ENCODE peak calls at places on chromosomes 1 and 21, in ten cellular contexts. One of them, this sample, is unnamed.

GRCh38 chr1:60559371-60559770 is 485.8 kb upstream of the C1orf87 start:
- DNase-seq in lower lobe of right lung: no peak
- DNase-seq in esophagus muscularis mucosa: no peak
- DNase-seq in DND-41: no peak
- DNase-seq in tibial nerve: no peak
- DNase-seq in IMR-90: no peak
- DNase-seq in mammary epithelial cell: no peak
- DNase-seq in left ventricle myocardium inferior: no peak
- DNase-seq in HCT116: no peak
- DNase-seq in heart left ventricle: no peak
- DNase-seq in this sample: no peak

GRCh38 chr21:34704119-34704518 is 35.3 kb downstream of the CLIC6 start:
- DNase-seq in esophagus muscularis mucosa: no peak
- DNase-seq in lower lobe of right lung: no peak
- DNase-seq in HCT116: no peak
- DNase-seq in tibial nerve: no peak
- DNase-seq in heart left ventricle: no peak
- DNase-seq in IMR-90: peak; percentile 40
- DNase-seq in mammary epithelial cell: no peak
- DNase-seq in left ventricle myocardium inferior: no peak
- DNase-seq in DND-41: no peak
- DNase-seq in this sample: no peak

GRCh38 chr1:214209260-214209808 is 71.6 kb upstream of the SMYD2 start:
- DNase-seq in left ventricle myocardium inferior: no peak
- DNase-seq in HCT116: no peak
- DNase-seq in lower lobe of right lung: no peak
- DNase-seq in esophagus muscularis mucosa: no peak
- DNase-seq in heart left ventricle: no peak
- DNase-seq in IMR-90: no peak
- DNase-seq in mammary epithelial cell: no peak
- DNase-seq in DND-41: no peak
- DNase-seq in tibial nerve: no peak
- DNase-seq in this sample: no peak

GRCh38 chr21:42392731-42393442 is 3.0 kb downstream of the TMPRSS3 start:
- DNase-seq in mammary epithelial cell: no peak
- DNase-seq in esophagus muscularis mucosa: no peak
- DNase-seq in HCT116: no peak
- DNase-seq in lower lobe of right lung: no peak
- DNase-seq in tibial nerve: no peak
- DNase-seq in IMR-90: no peak
- DNase-seq in DND-41: no peak
- DNase-seq in heart left ventricle: peak; percentile 20
- DNase-seq in left ventricle myocardium inferior: no peak
- DNase-seq in this sample: peak; percentile 33

GRCh38 chr1:210416049-210416448 is 87.3 kb downstream of the HHAT start:
- DNase-seq in IMR-90: no peak
- DNase-seq in heart left ventricle: no peak
- DNase-seq in esophagus muscularis mucosa: peak; percentile 37
- DNase-seq in left ventricle myocardium inferior: no peak
- DNase-seq in lower lobe of right lung: no peak
- DNase-seq in tibial nerve: no peak
- DNase-seq in DND-41: no peak
- DNase-seq in mammary epithelial cell: no peak
- DNase-seq in HCT116: no peak
- DNase-seq in this sample: no peak

GRCh38 chr1:62735491-62736171 is 47.4 kb upstream of the DOCK7 start:
- DNase-seq in heart left ventricle: no peak
- DNase-seq in esophagus muscularis mucosa: no peak
- DNase-seq in lower lobe of right lung: no peak
- DNase-seq in left ventricle myocardium inferior: no peak
- DNase-seq in HCT116: no peak
- DNase-seq in DND-41: no peak
- DNase-seq in tibial nerve: no peak
- DNase-seq in mammary epithelial cell: peak; percentile 22
- DNase-seq in IMR-90: peak; percentile 82
- DNase-seq in this sample: no peak

GRCh38 chr1:11920239-11920903 is 5.9 kb downstream of the KIAA2013 start:
- DNase-seq in mammary epithelial cell: no peak
- DNase-seq in lower lobe of right lung: no peak
- DNase-seq in DND-41: no peak
- DNase-seq in heart left ventricle: no peak
- DNase-seq in left ventricle myocardium inferior: no peak
- DNase-seq in HCT116: no peak
- DNase-seq in tibial nerve: no peak
- DNase-seq in IMR-90: no peak
- DNase-seq in esophagus muscularis mucosa: no peak
- DNase-seq in this sample: no peak

GRCh38 chr21:42975886-42976608 is 1.7 kb downstream of the PKNOX1 start:
- DNase-seq in tibial nerve: no peak
- DNase-seq in mammary epithelial cell: no peak
- DNase-seq in heart left ventricle: no peak
- DNase-seq in lower lobe of right lung: no peak
- DNase-seq in IMR-90: no peak
- DNase-seq in HCT116: no peak
- DNase-seq in esophagus muscularis mucosa: no peak
- DNase-seq in left ventricle myocardium inferior: no peak
- DNase-seq in DND-41: no peak
- DNase-seq in this sample: no peak

GRCh38 chr1:68384321-68384813 is 65.4 kb downstream of the RPE65 start:
- DNase-seq in HCT116: peak; percentile 99
- DNase-seq in left ventricle myocardium inferior: no peak
- DNase-seq in IMR-90: peak; percentile 100
- DNase-seq in heart left ventricle: no peak
- DNase-seq in mammary epithelial cell: peak; percentile 98
- DNase-seq in DND-41: no peak
- DNase-seq in lower lobe of right lung: no peak
- DNase-seq in tibial nerve: no peak
- DNase-seq in esophagus muscularis mucosa: no peak
- DNase-seq in this sample: no peak

GRCh38 chr21:31656199-31657095 is 3.0 kb upstream of the SOD1 start:
- DNase-seq in left ventricle myocardium inferior: no peak
- DNase-seq in tibial nerve: no peak
- DNase-seq in HCT116: no peak
- DNase-seq in IMR-90: peak; percentile 47
- DNase-seq in DND-41: no peak
- DNase-seq in mammary epithelial cell: peak; percentile 41
- DNase-seq in esophagus muscularis mucosa: peak; percentile 86
- DNase-seq in heart left ventricle: no peak
- DNase-seq in lower lobe of right lung: no peak
- DNase-seq in this sample: no peak

GRCh38 chr1:68358439-68358838 is 91.3 kb downstream of the RPE65 start:
- DNase-seq in tibial nerve: no peak
- DNase-seq in left ventricle myocardium inferior: no peak
- DNase-seq in IMR-90: peak; percentile 8
- DNase-seq in HCT116: no peak
- DNase-seq in DND-41: no peak
- DNase-seq in mammary epithelial cell: no peak
- DNase-seq in lower lobe of right lung: no peak
- DNase-seq in heart left ventricle: no peak
- DNase-seq in esophagus muscularis mucosa: no peak
- DNase-seq in this sample: no peak

GRCh38 chr1:117644696-117645311 is 39.0 kb downstream of the TENT5C start:
- DNase-seq in left ventricle myocardium inferior: no peak
- DNase-seq in esophagus muscularis mucosa: no peak
- DNase-seq in lower lobe of right lung: no peak
- DNase-seq in tibial nerve: no peak
- DNase-seq in mammary epithelial cell: no peak
- DNase-seq in heart left ventricle: no peak
- DNase-seq in HCT116: no peak
- DNase-seq in DND-41: no peak
- DNase-seq in IMR-90: no peak
- DNase-seq in this sample: no peak

GRCh38 chr1:217747156-217747769 is 116.1 kb downstream of the SPATA17 start:
- DNase-seq in tibial nerve: no peak
- DNase-seq in lower lobe of right lung: no peak
- DNase-seq in mammary epithelial cell: peak; percentile 14
- DNase-seq in DND-41: no peak
- DNase-seq in left ventricle myocardium inferior: no peak
- DNase-seq in heart left ventricle: no peak
- DNase-seq in HCT116: peak; percentile 26
- DNase-seq in IMR-90: peak; percentile 41
- DNase-seq in esophagus muscularis mucosa: no peak
- DNase-seq in this sample: no peak

GRCh38 chr1:22830131-22830566 is 119.5 kb downstream of the EPHB2 start:
- DNase-seq in heart left ventricle: peak; percentile 52
- DNase-seq in IMR-90: no peak
- DNase-seq in lower lobe of right lung: no peak
- DNase-seq in left ventricle myocardium inferior: no peak
- DNase-seq in esophagus muscularis mucosa: no peak
- DNase-seq in DND-41: no peak
- DNase-seq in HCT116: no peak
- DNase-seq in tibial nerve: no peak
- DNase-seq in mammary epithelial cell: peak; percentile 89
- DNase-seq in this sample: no peak

GRCh38 chr1:76998582-76999189 is 131.4 kb downstream of the ST6GALNAC5 start:
- DNase-seq in left ventricle myocardium inferior: no peak
- DNase-seq in tibial nerve: no peak
- DNase-seq in IMR-90: peak; percentile 62
- DNase-seq in HCT116: peak; percentile 67
- DNase-seq in lower lobe of right lung: no peak
- DNase-seq in mammary epithelial cell: peak; percentile 95
- DNase-seq in DND-41: no peak
- DNase-seq in heart left ventricle: no peak
- DNase-seq in esophagus muscularis mucosa: no peak
- DNase-seq in this sample: no peak

DNA sequence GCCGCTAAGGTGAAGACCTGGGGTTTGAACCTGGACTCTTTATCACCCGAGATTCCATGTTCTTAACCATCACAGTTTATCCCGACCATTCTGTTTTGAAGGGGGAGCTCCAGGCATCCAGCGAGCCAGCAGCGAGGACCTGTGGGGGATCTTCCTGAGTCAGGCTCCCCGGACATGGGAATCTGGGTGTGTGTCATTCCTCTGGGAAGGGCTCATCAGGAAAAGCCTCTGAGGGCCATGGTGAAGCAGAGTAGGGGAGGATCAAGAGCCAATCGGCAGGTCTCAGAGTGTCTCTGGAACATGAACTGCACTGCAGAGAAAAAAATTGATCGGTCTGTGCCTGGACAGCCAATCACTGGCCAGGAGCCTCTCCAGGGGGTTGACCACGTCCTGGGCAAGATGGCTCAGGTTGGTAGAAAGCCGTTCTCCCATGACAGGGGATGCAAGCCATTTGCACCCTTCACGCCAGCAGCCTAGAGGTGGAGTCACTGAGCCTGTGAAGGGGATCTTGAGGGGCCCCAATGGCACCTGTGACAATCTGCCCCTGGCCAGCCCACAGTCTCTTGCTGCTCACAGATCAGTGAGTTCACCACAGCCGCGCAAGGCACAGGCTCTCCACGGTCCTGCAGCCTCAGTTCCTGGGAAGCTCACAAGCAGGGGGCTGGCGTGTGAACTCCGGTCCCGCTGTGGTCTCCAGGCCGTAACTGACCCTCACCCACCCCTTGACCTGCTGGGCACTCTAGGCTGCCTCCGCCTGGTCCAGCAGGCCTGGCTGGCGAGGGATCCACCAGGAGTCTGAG is 20.4 kb upstream of the ACTRT2 start:
- DNase-seq in tibial nerve: no peak
- DNase-seq in heart left ventricle: no peak
- DNase-seq in DND-41: no peak
- DNase-seq in HCT116: no peak
- DNase-seq in left ventricle myocardium inferior: no peak
- DNase-seq in mammary epithelial cell: no peak
- DNase-seq in IMR-90: no peak
- DNase-seq in lower lobe of right lung: peak; percentile 42
- DNase-seq in esophagus muscularis mucosa: no peak
- DNase-seq in this sample: no peak
- H3K27ac ChIP-seq in tibial nerve: no peak overlapping the region
- H3K27ac ChIP-seq in heart left ventricle: no peak overlapping the region
- H3K27ac ChIP-seq in DND-41: no peak overlapping the region
- H3K27ac ChIP-seq in HCT116: no peak overlapping the region
- H3K27ac ChIP-seq in left ventricle myocardium inferior: no peak overlapping the region
- H3K27ac ChIP-seq in mammary epithelial cell: no peak overlapping the region
- H3K27ac ChIP-seq in IMR-90: no peak overlapping the region
- H3K27ac ChIP-seq in lower lobe of right lung: no peak overlapping the region
- H3K27ac ChIP-seq in esophagus muscularis mucosa: no peak overlapping the region
- H3K27ac ChIP-seq in this sample: no peak overlapping the region

GRCh38 chr1:223710179-223711133 is 1.9 kb upstream of the CAPN2 start:
- DNase-seq in lower lobe of right lung: no peak
- DNase-seq in HCT116: no peak
- DNase-seq in esophagus muscularis mucosa: no peak
- DNase-seq in left ventricle myocardium inferior: no peak
- DNase-seq in DND-41: no peak
- DNase-seq in tibial nerve: no peak
- DNase-seq in mammary epithelial cell: no peak
- DNase-seq in IMR-90: no peak
- DNase-seq in heart left ventricle: no peak
- DNase-seq in this sample: no peak
- H3K4me1 ChIP-seq in lower lobe of right lung: peaks cover 69% of the 10 kb centered on the region
- H3K4me1 ChIP-seq in HCT116: peaks cover 59% of the 10 kb centered on the region
- H3K4me1 ChIP-seq in esophagus muscularis mucosa: peaks cover 63% of the 10 kb centered on the region
- H3K4me1 ChIP-seq in left ventricle myocardium inferior: peaks cover 87% of the 10 kb centered on the region
- H3K4me1 ChIP-seq in DND-41: no peaks in the 10 kb centered on the region
- H3K4me1 ChIP-seq in tibial nerve: peaks cover 23% of the 10 kb centered on the region
- H3K4me1 ChIP-seq in mammary epithelial cell: peaks cover 63% of the 10 kb centered on the region
- H3K4me1 ChIP-seq in IMR-90: peaks cover 26% of the 10 kb centered on the region
- H3K4me1 ChIP-seq in heart left ventricle: peaks cover 75% of the 10 kb centered on the region
- H3K4me1 ChIP-seq in this sample: peaks cover 38% of the 10 kb centered on the region

DNA sequence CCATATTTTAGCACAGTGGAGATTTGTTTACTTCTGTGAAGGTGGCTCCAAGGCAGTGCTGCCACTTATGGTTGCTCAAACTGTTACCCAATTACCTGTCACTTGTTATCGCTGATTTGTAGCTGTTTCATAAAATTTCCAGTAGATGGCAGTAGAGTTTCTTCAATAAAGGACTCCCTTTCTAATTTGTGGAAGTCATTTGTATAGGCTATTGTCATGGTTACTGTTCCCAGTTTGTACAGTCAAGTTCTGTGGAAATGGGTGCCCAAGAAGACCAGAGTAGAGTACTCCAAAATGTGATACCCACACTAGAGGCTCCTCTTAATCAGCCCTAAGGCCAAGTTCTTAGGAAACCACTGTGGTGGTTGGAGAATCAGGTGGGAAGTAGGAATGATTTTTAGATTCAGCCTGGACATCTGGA is 186.1 kb downstream of the CLEC20A start:
- DNase-seq in tibial nerve: no peak
- DNase-seq in DND-41: no peak
- DNase-seq in HCT116: peak; percentile 64
- DNase-seq in left ventricle myocardium inferior: no peak
- DNase-seq in esophagus muscularis mucosa: no peak
- DNase-seq in mammary epithelial cell: peak; percentile 74
- DNase-seq in IMR-90: peak; percentile 80
- DNase-seq in lower lobe of right lung: no peak
- DNase-seq in heart left ventricle: no peak
- DNase-seq in this sample: no peak
- H3K27ac ChIP-seq in tibial nerve: no peak overlapping the region
- H3K27ac ChIP-seq in DND-41: no peak overlapping the region
- H3K27ac ChIP-seq in HCT116: no peak overlapping the region
- H3K27ac ChIP-seq in left ventricle myocardium inferior: no peak overlapping the region
- H3K27ac ChIP-seq in esophagus muscularis mucosa: no peak overlapping the region
- H3K27ac ChIP-seq in mammary epithelial cell: peak overlapping the region; percentile 51
- H3K27ac ChIP-seq in IMR-90: no peak overlapping the region
- H3K27ac ChIP-seq in lower lobe of right lung: no peak overlapping the region
- H3K27ac ChIP-seq in heart left ventricle: no peak overlapping the region
- H3K27ac ChIP-seq in this sample: no peak overlapping the region

DNA sequence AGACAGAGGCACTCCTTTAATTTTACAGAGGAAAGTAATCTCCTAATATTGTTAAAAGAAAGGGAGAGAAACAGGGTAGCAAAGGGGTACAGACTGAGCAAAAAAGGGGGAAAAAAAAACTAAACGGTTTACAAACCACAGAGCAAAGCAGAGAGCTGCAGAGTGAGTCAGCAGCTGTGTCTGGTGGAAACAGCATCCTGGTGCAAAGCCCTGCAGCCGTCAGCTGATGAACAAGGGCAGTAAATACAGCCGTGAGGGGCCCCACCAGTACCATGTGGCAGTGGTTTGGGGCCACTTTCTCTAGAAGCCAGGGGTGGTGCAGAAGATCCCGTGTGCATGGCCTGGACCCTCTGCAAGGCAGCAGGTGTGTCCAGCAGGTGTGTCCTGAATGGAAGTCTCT is 111.3 kb downstream of the ERG start:
- DNase-seq in esophagus muscularis mucosa: peak; percentile 47
- DNase-seq in IMR-90: no peak
- DNase-seq in HCT116: no peak
- DNase-seq in mammary epithelial cell: peak; percentile 17
- DNase-seq in lower lobe of right lung: no peak
- DNase-seq in heart left ventricle: no peak
- DNase-seq in left ventricle myocardium inferior: no peak
- DNase-seq in tibial nerve: no peak
- DNase-seq in DND-41: peak; percentile 72
- DNase-seq in this sample: no peak
- H3K4me1 ChIP-seq in esophagus muscularis mucosa: no peaks in the 10 kb centered on the region
- H3K4me1 ChIP-seq in IMR-90: no peaks in the 10 kb centered on the region
- H3K4me1 ChIP-seq in HCT116: no peaks in the 10 kb centered on the region
- H3K4me1 ChIP-seq in mammary epithelial cell: no peaks in the 10 kb centered on the region
- H3K4me1 ChIP-seq in lower lobe of right lung: peaks cover 25% of the 10 kb centered on the region
- H3K4me1 ChIP-seq in heart left ventricle: peaks cover 9% of the 10 kb centered on the region
- H3K4me1 ChIP-seq in left ventricle myocardium inferior: peaks cover 19% of the 10 kb centered on the region
- H3K4me1 ChIP-seq in tibial nerve: no peaks in the 10 kb centered on the region
- H3K4me1 ChIP-seq in DND-41: peaks cover 11% of the 10 kb centered on the region
- H3K4me1 ChIP-seq in this sample: no peaks in the 10 kb centered on the region